ENCODE peak calls at places on chromosomes 16 and 17, in nine cellular contexts. M, T, G, V, W, X, I, A and U are unnamed samples.

GRCh38 chr17:12624221-12624620 is 41.5 kb upstream of the MYOCD start:
- DNase-seq in M (no peak), T (no peak), G (no peak), V (no peak), W (no peak), X (no peak), I (no peak), A (no peak), U (no peak)

GRCh38 chr16:70523013-70523620 is at the start of gene COG4:
- DNase-seq in M (peak; percentile 72), T (peak; percentile 95), G (peak; percentile 94), V (peak; percentile 65), W (peak; percentile 96), X (peak; percentile 93), I (peak; percentile 90), A (peak; percentile 90), U (peak; percentile 93)

GRCh38 chr17:34598161-34598776 is 18.9 kb downstream of the TMEM132E start:
- DNase-seq in M (no peak), T (no peak), G (peak; percentile 83), V (no peak), W (peak; percentile 71), X (no peak), I (no peak), A (peak; percentile 75), U (no peak)

GRCh38 chr16:89256651-89257254 is 39.2 kb downstream of the ZNF778 start:
- DNase-seq in M (no peak), T (no peak), G (peak; percentile 58), V (peak; percentile 81), W (peak; percentile 89), X (peak; percentile 60), I (no peak), A (peak; percentile 30), U (peak; percentile 89)

GRCh38 chr17:62965649-62966425 is at the start of gene TANC2:
- DNase-seq in M (peak; percentile 84), T (peak; percentile 85), G (peak; percentile 90), V (peak; percentile 79), W (peak; percentile 88), X (peak; percentile 94), I (peak; percentile 75), A (peak; percentile 99), U (peak; percentile 85)

GRCh38 chr16:70594569-70594968 is 51.8 kb upstream of the IL34 start:
- DNase-seq in M (no peak), T (no peak), G (no peak), V (peak; percentile 54), W (no peak), X (no peak), I (no peak), A (no peak), U (no peak)

GRCh38 chr17:66441012-66441703 is 138.7 kb downstream of the PRKCA start:
- DNase-seq in M (no peak), T (peak; percentile 91), G (no peak), V (no peak), W (no peak), X (no peak), I (peak; percentile 92), A (no peak), U (peak; percentile 34)

GRCh38 chr16:983044-984030 is 1.8 kb downstream of the SOX8 start:
- DNase-seq in M (no peak), T (no peak), G (peak; percentile 69), V (no peak), W (peak; percentile 35), X (no peak), I (no peak), A (peak; percentile 52), U (no peak)

GRCh38 chr16:58847902-58848661 is 114.0 kb upstream of the GOT2 start:
- DNase-seq in M (no peak), T (no peak), G (no peak), V (no peak), W (peak; percentile 22), X (no peak), I (no peak), A (no peak), U (no peak)

GRCh38 chr16:82137819-82138177 is 32.2 kb downstream of the MPHOSPH6 start:
- DNase-seq in M (no peak), T (no peak), G (no peak), V (no peak), W (no peak), X (no peak), I (no peak), A (no peak), U (no peak)
- H3K4me2 ChIP-seq in M (no peak overlapping the region), T (no peak overlapping the region), G (no peak overlapping the region), V (no peak overlapping the region), W (no peak overlapping the region), X (no peak overlapping the region), I (no peak overlapping the region), A (no peak overlapping the region), U (no peak overlapping the region)

GRCh38 chr16:17475104-17475503 is 4.3 kb upstream of the XYLT1 start:
- DNase-seq in M (no peak), T (no peak), G (no peak), V (no peak), W (no peak), X (no peak), I (no peak), A (no peak), U (no peak)

GRCh38 chr16:17471745-17472075 is 950 bp upstream of the XYLT1 start:
- DNase-seq in M (no peak), T (no peak), G (no peak), V (no peak), W (no peak), X (no peak), I (no peak), A (no peak), U (peak; percentile 88)

GRCh38 chr16:17476414-17477259 is 5.9 kb upstream of the XYLT1 start:
- DNase-seq in M (peak; percentile 47), T (peak; percentile 77), G (peak; percentile 87), V (peak; percentile 26), W (peak; percentile 94), X (peak; percentile 86), I (peak; percentile 93), A (peak; percentile 79), U (peak; percentile 85)

GRCh38 chr16:17474572-17474971 is 3.8 kb upstream of the XYLT1 start:
- DNase-seq in M (no peak), T (peak; percentile 41), G (peak; percentile 37), V (no peak), W (no peak), X (no peak), I (no peak), A (no peak), U (no peak)

GRCh38 chr16:17474037-17474436 is 3.3 kb upstream of the XYLT1 start:
- DNase-seq in M (no peak), T (no peak), G (no peak), V (no peak), W (no peak), X (peak; percentile 43), I (no peak), A (no peak), U (peak; percentile 55)
- H3K4me3 ChIP-seq in M (no peak overlapping the region), T (no peak overlapping the region), G (no peak overlapping the region), V (no peak overlapping the region), W (no peak overlapping the region), X (no peak overlapping the region), I (no peak overlapping the region), A (no peak overlapping the region), U (no peak overlapping the region)

GRCh38 chr17:60345233-60345632 is 46.7 kb downstream of the USP32 start:
- DNase-seq in M (no peak), T (no peak), G (no peak), V (no peak), W (no peak), X (no peak), I (no peak), A (no peak), U (no peak)
- TF ChIP-seq EZH2phosphoT487 in M (no peak), T (no peak), G (no peak), V (no peak), W (no peak), X (no peak), I (no peak), A (no peak), U (no peak)

GRCh38 chr17:55743103-55743679 is 7.7 kb upstream of the PCTP start:
- DNase-seq in M (peak; percentile 85), T (no peak), G (no peak), V (peak; percentile 97), W (no peak), X (peak; percentile 72), I (no peak), A (no peak), U (no peak)
- H3K4me2 ChIP-seq in M (peak overlapping the region; percentile 63), T (peak overlapping the region; percentile 70), G (no peak overlapping the region), V (peak overlapping the region; percentile 50), W (no peak overlapping the region), X (no peak overlapping the region), I (peak overlapping the region; percentile 53), A (no peak overlapping the region), U (no peak overlapping the region)

GRCh38 chr17:4769628-4770027 is 2.1 kb upstream of the TM4SF5 start:
- DNase-seq in M (no peak), T (peak; percentile 9), G (no peak), V (peak; percentile 62), W (no peak), X (no peak), I (no peak), A (no peak), U (peak; percentile 64)

GRCh38 chr17:4770632-4771031 is 1.1 kb upstream of the TM4SF5 start:
- DNase-seq in M (no peak), T (no peak), G (no peak), V (no peak), W (no peak), X (no peak), I (no peak), A (no peak), U (no peak)

GRCh38 chr17:4768281-4768680 is 3.4 kb upstream of the TM4SF5 start:
- DNase-seq in M (no peak), T (no peak), G (no peak), V (no peak), W (no peak), X (no peak), I (no peak), A (no peak), U (no peak)

GRCh38 chr17:4772235-4772613 is 538 bp downstream of the TM4SF5 start:
- DNase-seq in M (no peak), T (no peak), G (no peak), V (no peak), W (no peak), X (no peak), I (no peak), A (peak; percentile 38), U (no peak)

DNA sequence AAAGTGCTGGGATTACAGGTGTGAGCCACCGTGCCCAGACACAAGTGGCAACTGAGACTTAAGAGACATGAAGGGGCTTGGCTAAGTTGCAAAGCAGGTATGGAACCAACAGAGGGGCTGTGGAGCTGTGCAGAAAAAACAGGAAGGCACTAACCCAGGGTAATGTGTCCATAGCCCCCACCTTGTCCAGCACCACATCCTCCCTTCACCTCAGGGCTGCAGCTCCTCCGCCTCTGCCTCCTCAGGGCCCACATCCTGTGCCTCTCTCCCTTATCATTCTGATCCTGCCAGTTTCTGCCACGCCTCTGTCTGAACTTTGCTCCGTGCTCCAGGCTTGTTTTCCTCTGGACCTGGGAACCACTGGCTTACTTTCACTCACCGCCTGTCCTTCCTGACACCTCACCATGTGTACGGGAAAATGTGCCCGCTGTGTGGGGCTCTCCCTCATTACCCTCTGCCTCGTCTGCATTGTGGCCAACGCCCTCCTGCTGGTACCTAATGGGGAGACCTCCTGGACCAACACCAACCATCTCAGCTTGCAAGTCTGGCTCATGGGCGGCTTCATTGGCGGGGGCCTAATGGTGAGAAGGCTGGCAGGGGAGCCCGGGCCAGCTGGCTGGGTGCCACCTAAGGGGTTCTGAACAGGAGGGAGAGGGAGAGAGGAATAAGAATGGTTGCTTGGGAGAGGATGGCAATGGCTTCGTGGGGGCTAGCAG is at the start of gene TM4SF5:
- DNase-seq in M (no peak), T (no peak), G (no peak), V (peak; percentile 28), W (no peak), X (peak; percentile 81), I (no peak), A (peak; percentile 37), U (no peak)
- H3K4me3 ChIP-seq in M (no peak within 1 kb of the TSS), T (no peak within 1 kb of the TSS), G (no peak within 1 kb of the TSS), V (peak within 1 kb of the TSS; percentile 15), W (no peak within 1 kb of the TSS), X (no peak within 1 kb of the TSS), I (no peak within 1 kb of the TSS), A (no peak within 1 kb of the TSS), U (no peak within 1 kb of the TSS)